ENCODE peak calls at places on chromosome 10, in five cellular contexts. E is AG09309, H is colonic mucosa, C is IMR-90, Y is AG04450. G is an unnamed sample.

GRCh38 chr10:18610517-18610916 is 40.9 kb downstream of the NSUN6 start:
- DNase-seq in E (peak; percentile 16), H (peak; percentile 47), C (peak; percentile 87), Y (no peak), G (peak; percentile 90)

GRCh38 chr10:27072436-27073114 is 27.7 kb downstream of the ANKRD26 start:
- DNase-seq in E (no peak), H (no peak), C (no peak), Y (no peak), G (peak; percentile 4)

GRCh38 chr10:114953047-114953446 is 15.1 kb downstream of the TRUB1 start:
- DNase-seq in E (no peak), H (no peak), C (peak; percentile 39), Y (no peak), G (no peak)

GRCh38 chr10:19785366-19785765 is 30.9 kb upstream of the PLXDC2 start:
- DNase-seq in E (no peak), H (no peak), C (no peak), Y (no peak), G (peak; percentile 14)

GRCh38 chr10:79038104-79038840 is 30.5 kb upstream of the ZMIZ1 start:
- DNase-seq in E (no peak), H (no peak), C (no peak), Y (no peak), G (no peak)

GRCh38 chr10:11678074-11678793 is 63.9 kb upstream of the ECHDC3 start:
- DNase-seq in E (peak; percentile 38), H (no peak), C (no peak), Y (no peak), G (peak; percentile 48)

GRCh38 chr10:45452743-45453452 is 78.9 kb downstream of the ALOX5 start:
- DNase-seq in E (no peak), H (no peak), C (no peak), Y (no peak), G (no peak)

GRCh38 chr10:112383325-112383724 is 9.4 kb downstream of the ACSL5 start:
- DNase-seq in E (no peak), H (peak; percentile 71), C (peak; percentile 88), Y (peak; percentile 21), G (peak; percentile 74)

GRCh38 chr10:128526793-128527375 is 400.7 kb upstream of the MKI67 start:
- DNase-seq in E (no peak), H (no peak), C (no peak), Y (no peak), G (no peak)

GRCh38 chr10:112649492-112650152 is 202.6 kb downstream of the VTI1A start:
- DNase-seq in E (no peak), H (no peak), C (peak; percentile 74), Y (no peak), G (no peak)

GRCh38 chr10:96259884-96260511 is 11.4 kb downstream of the BLNK start:
- DNase-seq in E (no peak), H (peak; percentile 59), C (no peak), Y (no peak), G (no peak)

GRCh38 chr10:15719062-15719898 is 442 bp downstream of the ITGA8 start:
- DNase-seq in E (no peak), H (peak; percentile 19), C (no peak), Y (no peak), G (no peak)

GRCh38 chr10:58278274-58278961 is 9.5 kb downstream of the CISD1 start:
- DNase-seq in E (no peak), H (no peak), C (no peak), Y (no peak), G (no peak)

GRCh38 chr10:58282615-58283014 is 13.7 kb downstream of the CISD1 start:
- DNase-seq in E (no peak), H (no peak), C (no peak), Y (no peak), G (no peak)

GRCh38 chr10:58278962-58279307 is 10.0 kb downstream of the CISD1 start:
- DNase-seq in E (no peak), H (no peak), C (no peak), Y (no peak), G (no peak)

GRCh38 chr10:58280982-58281752 is 12.2 kb downstream of the CISD1 start:
- DNase-seq in E (no peak), H (no peak), C (peak; percentile 54), Y (no peak), G (no peak)

GRCh38 chr10:58280485-58280884 is 11.5 kb downstream of the CISD1 start:
- DNase-seq in E (no peak), H (no peak), C (peak; percentile 23), Y (no peak), G (no peak)
- TF ChIP-seq CTCF in E (no peak), H (no peak), C (no peak), Y (no peak), G (no peak)

GRCh38 chr10:43324847-43325246 is 46.6 kb upstream of the FXYD4 start:
- DNase-seq in E (no peak), H (no peak), C (no peak), Y (no peak), G (no peak)

GRCh38 chr10:43322321-43322720 is 49.1 kb upstream of the FXYD4 start:
- DNase-seq in E (no peak), H (peak; percentile 74), C (no peak), Y (no peak), G (no peak)

GRCh38 chr10:43323245-43323644 is 48.2 kb upstream of the FXYD4 start:
- DNase-seq in E (no peak), H (no peak), C (no peak), Y (no peak), G (no peak)

GRCh38 chr10:43320226-43320625 is 51.2 kb upstream of the FXYD4 start:
- DNase-seq in E (no peak), H (no peak), C (no peak), Y (no peak), G (no peak)

GRCh38 chr10:43322769-43323168 is 48.7 kb upstream of the FXYD4 start:
- DNase-seq in E (no peak), H (peak; percentile 96), C (peak; percentile 51), Y (no peak), G (peak; percentile 71)
- H3K4me3 ChIP-seq in E (no peak overlapping the region), H (peak overlapping the region; percentile 29), C (peak overlapping the region; percentile 17), Y (no peak overlapping the region), G (peak overlapping the region; percentile 17)

GRCh38 chr10:22609719-22610118 is 104.7 kb downstream of the PIP4K2A start:
- DNase-seq in E (no peak), H (no peak), C (no peak), Y (no peak), G (no peak)
- TF ChIP-seq CTCF in E (no peak), H (no peak), C (no peak), Y (no peak), G (no peak)

GRCh38 chr10:132994811-132995210 is 52.4 kb upstream of the CFAP46 start:
- DNase-seq in E (no peak), H (no peak), C (no peak), Y (no peak), G (no peak)
- H3K4me3 ChIP-seq in E (no peak overlapping the region), H (no peak overlapping the region), C (no peak overlapping the region), Y (no peak overlapping the region), G (no peak overlapping the region)

DNA sequence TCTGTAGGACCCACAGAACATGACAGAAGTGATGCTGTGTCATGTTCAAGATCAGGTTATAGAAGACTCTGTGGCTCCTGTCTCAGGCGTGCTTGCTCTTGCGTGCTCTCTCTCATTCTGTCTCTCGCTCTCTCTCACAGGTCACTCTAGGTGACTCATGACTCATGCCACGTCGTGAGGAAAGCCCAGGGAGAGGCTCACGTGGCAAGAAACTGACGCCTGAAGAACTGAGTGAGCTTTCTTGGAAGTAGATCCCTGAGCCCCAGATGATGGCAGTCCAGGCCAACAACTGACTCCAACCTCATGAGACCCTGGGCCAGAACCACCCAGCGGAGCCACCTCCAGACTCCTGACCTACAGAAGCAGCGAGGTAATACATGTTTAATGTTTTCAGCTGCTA is 103.3 kb downstream of the DNMBP start:
- DNase-seq in E (no peak), H (no peak), C (peak; percentile 96), Y (peak; percentile 93), G (peak; percentile 98)
- TF ChIP-seq CTCF in E (no peak), H (no peak), C (peak; percentile 51), Y (peak; percentile 42), G (peak; percentile 41)

GRCh38 chr10:102645741-102646609 is 1.7 kb downstream of the TRIM8 start:
- DNase-seq in E (peak; percentile 90), H (peak; percentile 91), C (peak; percentile 96), Y (peak; percentile 84), G (peak; percentile 99)

GRCh38 chr10:102648269-102648888 is 4.1 kb downstream of the TRIM8 start:
- DNase-seq in E (no peak), H (no peak), C (no peak), Y (no peak), G (no peak)

GRCh38 chr10:102647433-102648268 is 3.4 kb downstream of the TRIM8 start:
- DNase-seq in E (no peak), H (no peak), C (no peak), Y (no peak), G (no peak)

GRCh38 chr10:102645388-102645740 is 1.1 kb downstream of the TRIM8 start:
- DNase-seq in E (no peak), H (peak; percentile 79), C (peak; percentile 78), Y (no peak), G (peak; percentile 72)

DNA sequence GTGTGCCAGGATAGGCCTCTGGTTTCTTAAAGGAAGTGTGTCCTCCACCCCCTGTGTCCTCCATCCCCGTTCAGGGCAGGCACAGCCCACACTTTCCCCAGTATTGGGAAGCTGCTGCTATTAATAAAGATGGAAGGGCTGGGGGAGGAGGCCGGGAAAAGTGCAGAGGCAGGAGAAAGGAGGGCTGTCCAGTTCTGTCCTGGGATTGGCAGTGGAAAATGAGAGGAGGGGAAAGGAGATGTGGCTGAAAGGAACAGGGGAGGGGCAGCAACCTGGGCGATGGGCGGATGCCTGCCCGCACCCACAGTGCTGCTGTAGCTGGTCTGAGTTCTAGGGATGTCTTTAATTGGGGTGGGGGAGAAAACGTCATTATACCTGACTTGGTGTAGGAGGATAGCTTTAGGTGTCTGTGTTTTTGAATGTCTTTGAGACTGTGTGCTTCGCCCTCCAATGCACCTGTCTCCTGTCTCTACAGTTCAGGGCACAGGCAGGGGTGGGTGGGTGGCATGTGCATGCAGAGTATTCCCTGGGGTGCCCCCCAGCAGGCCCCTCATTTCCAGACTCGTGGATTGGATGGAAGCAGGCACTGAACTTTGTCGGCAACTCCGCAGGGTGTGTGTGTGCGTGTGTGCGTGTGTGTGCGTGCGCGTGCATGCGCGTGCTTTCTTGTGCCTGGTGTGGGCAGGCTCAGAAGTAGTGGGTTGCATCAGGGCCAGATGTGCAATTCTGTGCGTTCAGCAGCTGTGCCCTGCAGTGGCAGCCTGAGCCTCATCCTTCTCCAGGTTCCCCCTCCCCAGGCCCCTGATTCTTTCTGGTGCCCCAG is 2.5 kb downstream of the TRIM8 start:
- DNase-seq in E (no peak), H (peak; percentile 63), C (peak; percentile 55), Y (no peak), G (peak; percentile 44)
- H3K4me3 ChIP-seq in E (peak overlapping the region; percentile 83), H (peak overlapping the region; percentile 86), C (peak overlapping the region; percentile 77), Y (peak overlapping the region; percentile 74), G (peak overlapping the region; percentile 91)

GRCh38 chr10:69803809-69804208 is 2.1 kb downstream of the COL13A1 start:
- DNase-seq in E (no peak), H (no peak), C (no peak), Y (no peak), G (no peak)

GRCh38 chr10:69801434-69802315 is at the start of gene COL13A1:
- DNase-seq in E (no peak), H (peak; percentile 41), C (peak; percentile 75), Y (no peak), G (peak; percentile 69)

GRCh38 chr10:69801094-69801433 is 642 bp upstream of the COL13A1 start:
- DNase-seq in E (no peak), H (peak; percentile 63), C (peak; percentile 55), Y (no peak), G (peak; percentile 34)

GRCh38 chr10:69800665-69801064 is 1.0 kb upstream of the COL13A1 start:
- DNase-seq in E (no peak), H (no peak), C (no peak), Y (no peak), G (no peak)

GRCh38 chr10:69802424-69803161 is 887 bp downstream of the COL13A1 start:
- DNase-seq in E (no peak), H (peak; percentile 31), C (peak; percentile 56), Y (no peak), G (peak; percentile 32)
- TF ChIP-seq CTCF in E (no peak), H (no peak), C (peak; percentile 24), Y (peak; percentile 39), G (no peak)